ENCODE peak calls at places on chromosomes 16 and 17, in seven cellular contexts. S, Z, F, I, P, N and Y are unnamed samples.

GRCh38 chr17:43734376-43734775 is 24.2 kb downstream of the SOST start:
- DNase-seq in S (no peak), Z (no peak), F (no peak), I (no peak), P (no peak), N (no peak), Y (no peak)

GRCh38 chr16:56263711-56264608 is 72.7 kb downstream of the GNAO1 start:
- DNase-seq in S (peak), Z (peak), F (peak), I (no peak), P (peak), N (no peak), Y (no peak)

GRCh38 chr16:6988846-6989245 is 343.8 kb upstream of the RBFOX1 start:
- DNase-seq in S (no peak), Z (no peak), F (no peak), I (no peak), P (no peak), N (no peak), Y (no peak)

GRCh38 chr16:50309527-50310307 is 43.4 kb downstream of the ADCY7 start:
- DNase-seq in S (peak), Z (peak), F (no peak), I (no peak), P (peak), N (no peak), Y (no peak)

GRCh38 chr16:17718495-17718894 is 247.7 kb upstream of the XYLT1 start:
- DNase-seq in S (no peak), Z (no peak), F (no peak), I (no peak), P (no peak), N (no peak), Y (no peak)

GRCh38 chr17:57645950-57646686 is 99.0 kb downstream of the CCDC182 start:
- DNase-seq in S (no peak), Z (no peak), F (no peak), I (no peak), P (no peak), N (no peak), Y (no peak)

GRCh38 chr16:81632392-81633146 is 146.5 kb upstream of the PLCG2 start:
- DNase-seq in S (no peak), Z (no peak), F (no peak), I (no peak), P (no peak), N (peak), Y (no peak)

GRCh38 chr17:66469088-66469442 is 166.7 kb downstream of the PRKCA start:
- DNase-seq in S (no peak), Z (no peak), F (no peak), I (no peak), P (no peak), N (no peak), Y (no peak)

GRCh38 chr16:3022697-3023414 is 886 bp downstream of the HCFC1R1 start:
- DNase-seq in S (no peak), Z (peak), F (no peak), I (no peak), P (no peak), N (no peak), Y (no peak)

GRCh38 chr17:29019475-29020181 is 13.8 kb upstream of the SEZ6 start:
- DNase-seq in S (peak), Z (peak), F (no peak), I (peak), P (no peak), N (peak), Y (peak)

GRCh38 chr16:83633285-83633684 is 174.5 kb upstream of the HSBP1 start:
- DNase-seq in S (no peak), Z (no peak), F (no peak), I (no peak), P (no peak), N (no peak), Y (no peak)

GRCh38 chr17:40605301-40605700 is 40.0 kb upstream of the CCR7 start:
- DNase-seq in S (no peak), Z (no peak), F (no peak), I (no peak), P (no peak), N (no peak), Y (no peak)

GRCh38 chr17:6084226-6085161 is 14.3 kb downstream of the WSCD1 start:
- DNase-seq in S (peak), Z (peak), F (no peak), I (no peak), P (no peak), N (no peak), Y (peak)

GRCh38 chr17:73814070-73814469 is 169.8 kb upstream of the SDK2 start:
- DNase-seq in S (no peak), Z (peak), F (no peak), I (no peak), P (peak), N (no peak), Y (no peak)

GRCh38 chr17:46061435-46061834 is 62.4 kb downstream of the STH start:
- DNase-seq in S (no peak), Z (peak), F (no peak), I (no peak), P (no peak), N (no peak), Y (no peak)

GRCh38 chr17:21291357-21291756 is 6.8 kb downstream of the MAP2K3 start:
- DNase-seq in S (no peak), Z (no peak), F (no peak), I (no peak), P (peak), N (no peak), Y (no peak)

GRCh38 chr17:75077072-75077489 is 10.7 kb upstream of the SLC16A5 start:
- DNase-seq in S (no peak), Z (no peak), F (peak), I (peak), P (no peak), N (peak), Y (no peak)

GRCh38 chr16:84976644-84977400 is 34.5 kb downstream of the ZDHHC7 start:
- DNase-seq in S (no peak), Z (no peak), F (no peak), I (no peak), P (no peak), N (peak), Y (no peak)

GRCh38 chr16:89117239-89117974 is 23.8 kb downstream of the ACSF3 start:
- DNase-seq in S (no peak), Z (no peak), F (no peak), I (peak), P (no peak), N (peak), Y (no peak)

GRCh38 chr16:49189286-49189685 is 92.4 kb downstream of the CBLN1 start:
- DNase-seq in S (no peak), Z (no peak), F (no peak), I (no peak), P (no peak), N (no peak), Y (no peak)

GRCh38 chr16:528111-529011 is 849 bp downstream of the CAPN15 start:
- DNase-seq in S (no peak), Z (peak), F (no peak), I (peak), P (peak), N (peak), Y (no peak)

GRCh38 chr16:46748775-46749705 is 896 bp upstream of the MYLK3 start:
- DNase-seq in S (no peak), Z (peak), F (no peak), I (no peak), P (no peak), N (no peak), Y (no peak)

GRCh38 chr17:16273929-16274339 is 56.9 kb downstream of the PIGL start:
- DNase-seq in S (no peak), Z (no peak), F (no peak), I (no peak), P (no peak), N (no peak), Y (no peak)

GRCh38 chr17:34319087-34319486 is at the start of gene CCL8:
- DNase-seq in S (no peak), Z (no peak), F (no peak), I (no peak), P (no peak), N (no peak), Y (no peak)

GRCh38 chr16:68936729-68937631 is 93.6 kb downstream of the TANGO6 start:
- DNase-seq in S (no peak), Z (peak), F (no peak), I (no peak), P (no peak), N (no peak), Y (no peak)

GRCh38 chr17:56908061-56908542 is 5.7 kb downstream of the TRIM25 start:
- DNase-seq in S (no peak), Z (no peak), F (no peak), I (no peak), P (no peak), N (peak), Y (no peak)

GRCh38 chr16:56340864-56341365 is 84.4 kb downstream of the AMFR start:
- DNase-seq in S (no peak), Z (no peak), F (no peak), I (no peak), P (no peak), N (no peak), Y (no peak)

GRCh38 chr17:42472709-42473521 is 14.2 kb downstream of the ATP6V0A1 start:
- DNase-seq in S (no peak), Z (no peak), F (no peak), I (no peak), P (no peak), N (no peak), Y (no peak)

GRCh38 chr17:76383645-76384221 is 676 bp upstream of the SPHK1 start:
- DNase-seq in S (no peak), Z (peak), F (no peak), I (peak), P (peak), N (peak), Y (no peak)